ENCODE peak calls at places on chromosome 16, in six cellular contexts. M is hypothalamus; H is stromal cell of bone marrow; T is fibroblast of lung; B is activated CD4-positive, CD25-positive, alpha-beta regulatory T cell treated with anti-CD3 and anti-CD28 coated beads, Interleukin-2, amount 50 U/mL, for 16 hours; A is GM12865. U is an unnamed sample.

GRCh38 chr16:46658925-46659324 is 30.1 kb downstream of the VPS35 start:
- DNase-seq in H (no peak), A (peak), T (no peak), B (no peak), M (no peak), U (peak)

GRCh38 chr16:27431773-27432599 is 30.0 kb downstream of the IL21R start:
- DNase-seq in M (no peak), A (peak), B (no peak), H (no peak), T (peak), U (no peak)

GRCh38 chr16:69526831-69527655 is 38.7 kb upstream of the NFAT5 start:
- DNase-seq in A (no peak), H (no peak), M (no peak), B (no peak), T (no peak), U (no peak)

GRCh38 chr16:80125677-80126076 is 415.1 kb upstream of the DYNLRB2 start:
- DNase-seq in B (no peak), T (peak), H (no peak), M (no peak), A (no peak), U (no peak)

GRCh38 chr16:78256686-78257375 is 157.4 kb downstream of the WWOX start:
- DNase-seq in B (no peak), T (no peak), A (no peak), H (no peak), M (no peak), U (no peak)

GRCh38 chr16:77946834-77947233 is 75.5 kb upstream of the CLEC3A start:
- DNase-seq in A (no peak), M (no peak), T (peak), H (no peak), B (no peak), U (no peak)

GRCh38 chr16:85738878-85739715 is 11.8 kb downstream of the C16orf74 start:
- DNase-seq in B (no peak), T (no peak), M (no peak), H (no peak), A (no peak), U (no peak)

GRCh38 chr16:10907757-10908045 is 30.7 kb downstream of the CIITA start:
- DNase-seq in H (no peak), T (no peak), B (no peak), M (no peak), A (no peak), U (no peak)

GRCh38 chr16:49019081-49019633 is 262.5 kb downstream of the CBLN1 start:
- DNase-seq in T (peak), B (no peak), H (no peak), M (no peak), A (no peak), U (no peak)

GRCh38 chr16:64952177-64952576 is 169.7 kb downstream of the CDH11 start:
- DNase-seq in H (peak), A (peak), B (no peak), T (peak), M (no peak), U (no peak)

GRCh38 chr16:3193221-3194212 is 5.5 kb downstream of the OR1F1 start:
- DNase-seq in A (no peak), T (no peak), M (no peak), B (no peak), H (no peak), U (no peak)

GRCh38 chr16:9311303-9311954 is 220.0 kb downstream of the HAPSTR1 start:
- DNase-seq in T (no peak), M (no peak), A (no peak), B (no peak), H (no peak), U (no peak)

GRCh38 chr16:78478267-78478821 is 378.9 kb downstream of the WWOX start:
- DNase-seq in M (no peak), B (no peak), A (no peak), H (no peak), T (no peak), U (peak)

GRCh38 chr16:27640277-27640600 is 90.3 kb downstream of the KATNIP start:
- DNase-seq in T (peak), H (no peak), M (no peak), B (no peak), A (no peak), U (no peak)

GRCh38 chr16:13923703-13924298 is 3.8 kb downstream of the ERCC4 start:
- DNase-seq in A (peak), T (peak), B (no peak), H (peak), M (no peak), U (peak)

GRCh38 chr16:48382131-48382530 is 3.1 kb downstream of the SIAH1 start:
- DNase-seq in H (no peak), T (no peak), M (no peak), A (no peak), B (no peak), U (no peak)

GRCh38 chr16:7482596-7483290 is 150.1 kb downstream of the RBFOX1 start:
- DNase-seq in B (no peak), T (no peak), M (no peak), A (no peak), H (no peak), U (no peak)

GRCh38 chr16:88904676-88905365 is 38.4 kb upstream of the PABPN1L start:
- DNase-seq in B (no peak), H (no peak), A (no peak), M (no peak), T (no peak), U (no peak)

GRCh38 chr16:59950431-59950830 is 1216.3 kb upstream of the GOT2 start:
- DNase-seq in B (no peak), A (no peak), H (no peak), T (peak), M (no peak), U (no peak)